ENCODE peak calls at places on chromosomes 13 and 19, in seven cellular contexts. Q is Calu3; G is NCI-H1694; X is stimulated activated naive B cell treated with anti-CD40 and anti-IgM and Interleukin-4, amounts not matched to agents 10 μg/mL and 1 μg/mL and 100 μg/mL, for 72 hours; L is COR-L47; V is CD4-positive, alpha-beta T cell; E is omental fat pad. J is an unnamed sample.

GRCh38 chr13:92346046-92346445 is 880.6 kb upstream of the GPC6 start:
- DNase-seq in E (no peak), Q (no peak), G (no peak), X (no peak), L (no peak), V (no peak), J (no peak)

GRCh38 chr19:35140207-35140897 is 1.7 kb downstream of the FXYD1 start:
- DNase-seq in X (no peak), Q (no peak), E (no peak), G (no peak), V (no peak), L (no peak), J (no peak)

GRCh38 chr19:6886272-6886671 is 1.1 kb upstream of the ADGRE1 start:
- DNase-seq in Q (no peak), X (no peak), G (no peak), E (no peak), V (no peak), L (no peak), J (no peak)

GRCh38 chr19:39253374-39254149 is 4.9 kb upstream of the IFNL4 start:
- DNase-seq in V (no peak), G (no peak), X (no peak), L (no peak), E (no peak), Q (no peak), J (no peak)

GRCh38 chr19:3607398-3608078 is 863 bp upstream of the TBXA2R start:
- DNase-seq in V (no peak), G (no peak), L (no peak), E (no peak), X (no peak), Q (no peak), J (peak)

GRCh38 chr19:31390721-31391120 is 41.5 kb upstream of the TSHZ3 start:
- DNase-seq in X (no peak), L (no peak), E (no peak), V (no peak), Q (no peak), G (no peak), J (no peak)

GRCh38 chr13:109152311-109152820 is 523.0 kb downstream of the MYO16 start:
- DNase-seq in E (no peak), V (no peak), Q (no peak), L (no peak), G (no peak), X (no peak), J (no peak)

GRCh38 chr19:18543814-18544475 is 572 bp upstream of the FKBP8 start:
- DNase-seq in E (no peak), Q (peak), G (no peak), V (peak), X (peak), L (peak), J (peak)

GRCh38 chr19:39212377-39212742 is 8.3 kb upstream of the SYCN start:
- DNase-seq in G (no peak), X (no peak), E (no peak), Q (peak), L (no peak), V (peak), J (peak)

GRCh38 chr13:40637644-40638043 is 28.8 kb downstream of the FOXO1 start:
- DNase-seq in E (no peak), L (no peak), Q (no peak), X (peak), G (no peak), V (no peak), J (no peak)

GRCh38 chr19:54114340-54114826 is 1.1 kb downstream of the TFPT start:
- DNase-seq in E (no peak), X (no peak), L (no peak), Q (peak), V (peak), G (no peak), J (peak)

J was measured in HAP-1.